ENCODE peak calls at places on chromosomes 2 and 18, in ten cellular contexts. F, G, L, B, U, J, R, X, N and M are unnamed samples.

GRCh38 chr2:223513771-223514455 is 88.2 kb downstream of the SCG2 start:
- DNase-seq in F (no peak), G (no peak), L (no peak), B (no peak), U (no peak), J (no peak), R (no peak), X (no peak), N (no peak), M (no peak)

GRCh38 chr2:68412127-68412819 is 47.2 kb downstream of the PLEK start:
- DNase-seq in F (no peak), G (no peak), L (no peak), B (no peak), U (no peak), J (no peak), R (no peak), X (no peak), N (no peak), M (no peak)

GRCh38 chr2:165601065-165601830 is 131.8 kb downstream of the CSRNP3 start:
- DNase-seq in F (no peak), G (no peak), L (no peak), B (no peak), U (no peak), J (no peak), R (no peak), X (no peak), N (no peak), M (no peak)

GRCh38 chr2:20577495-20578235 is 73.2 kb downstream of the HS1BP3 start:
- DNase-seq in F (no peak), G (no peak), L (no peak), B (peak; percentile 34), U (no peak), J (peak; percentile 48), R (peak; percentile 81), X (no peak), N (no peak), M (no peak)

GRCh38 chr2:201969938-201970785 is 63.5 kb upstream of the FZD7 start:
- DNase-seq in F (no peak), G (no peak), L (no peak), B (no peak), U (no peak), J (no peak), R (no peak), X (no peak), N (peak; percentile 40), M (no peak)

GRCh38 chr2:96895709-96896651 is 26.1 kb upstream of the SEMA4C start:
- DNase-seq in F (no peak), G (peak; percentile 51), L (no peak), B (no peak), U (no peak), J (no peak), R (no peak), X (no peak), N (no peak), M (peak; percentile 93)

GRCh38 chr2:152402780-152403388 is 67.9 kb downstream of the FMNL2 start:
- DNase-seq in F (no peak), G (no peak), L (no peak), B (no peak), U (no peak), J (no peak), R (no peak), X (no peak), N (no peak), M (no peak)

GRCh38 chr2:120793682-120794403 is 58.2 kb downstream of the GLI2 start:
- DNase-seq in F (no peak), G (no peak), L (no peak), B (peak; percentile 35), U (no peak), J (no peak), R (no peak), X (no peak), N (no peak), M (no peak)

GRCh38 chr2:39275016-39275415 is 31.2 kb upstream of the CDKL4 start:
- DNase-seq in F (no peak), G (no peak), L (no peak), B (no peak), U (no peak), J (no peak), R (no peak), X (no peak), N (no peak), M (no peak)

GRCh38 chr2:36568533-36569246 is 29.3 kb downstream of the FEZ2 start:
- DNase-seq in F (peak; percentile 43), G (no peak), L (no peak), B (no peak), U (no peak), J (no peak), R (no peak), X (no peak), N (no peak), M (no peak)

GRCh38 chr2:127324635-127325034 is 30.7 kb upstream of the ERCC3 start:
- DNase-seq in F (peak; percentile 25), G (peak; percentile 31), L (no peak), B (no peak), U (no peak), J (no peak), R (no peak), X (no peak), N (no peak), M (peak; percentile 21)

GRCh38 chr18:28816155-28816554 is 639.2 kb upstream of the CDH2 start:
- DNase-seq in F (no peak), G (no peak), L (no peak), B (no peak), U (no peak), J (no peak), R (no peak), X (no peak), N (no peak), M (no peak)

GRCh38 chr2:101473581-101473910 is 1.4 kb downstream of the RFX8 start:
- DNase-seq in F (no peak), G (no peak), L (no peak), B (no peak), U (no peak), J (no peak), R (no peak), X (no peak), N (no peak), M (no peak)

GRCh38 chr2:10389191-10389590 is 58.9 kb downstream of the ODC1 start:
- DNase-seq in F (no peak), G (no peak), L (no peak), B (no peak), U (no peak), J (no peak), R (no peak), X (no peak), N (no peak), M (no peak)

GRCh38 chr2:38301340-38301968 is 75.6 kb downstream of the ATL2 start:
- DNase-seq in F (no peak), G (no peak), L (peak; percentile 39), B (peak; percentile 51), U (no peak), J (no peak), R (no peak), X (no peak), N (no peak), M (no peak)

DNA sequence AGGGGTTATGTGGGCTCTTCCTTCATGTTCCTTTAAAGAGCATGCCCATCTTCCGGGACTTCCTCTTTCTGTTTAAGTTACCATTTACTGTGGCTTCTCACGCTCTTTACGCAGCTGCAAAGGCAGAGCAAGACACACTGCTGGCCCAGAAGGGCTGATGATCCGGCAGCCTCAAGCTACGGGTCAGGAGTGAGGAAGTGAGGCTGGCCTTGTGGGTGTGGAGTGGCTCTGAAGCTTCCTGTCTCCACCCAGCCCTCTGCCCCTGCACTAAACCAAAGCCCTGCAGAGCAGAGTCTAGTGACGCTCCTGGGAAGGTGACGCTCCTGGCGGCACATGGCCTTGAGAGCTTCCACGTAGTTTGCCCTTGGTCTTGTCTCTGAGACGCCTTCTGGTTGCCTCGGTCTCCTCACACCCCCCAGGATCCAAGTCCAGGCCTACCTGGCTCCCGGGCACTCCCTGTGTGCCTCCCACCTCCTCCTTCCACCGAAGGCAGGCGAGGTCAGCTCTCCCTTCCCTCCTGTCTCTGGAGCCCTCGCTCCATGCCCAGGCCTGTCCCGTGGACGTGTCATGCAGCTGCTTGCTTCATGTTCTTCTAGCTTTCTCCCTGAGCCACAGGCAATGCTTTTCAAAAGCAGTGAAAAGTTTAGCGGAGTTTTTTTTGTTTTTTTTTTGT is 50.3 kb downstream of the ARL4C start:
- DNase-seq in F (no peak), G (no peak), L (peak; percentile 60), B (peak; percentile 84), U (peak; percentile 74), J (peak; percentile 61), R (no peak), X (peak; percentile 71), N (peak; percentile 83), M (peak; percentile 80)
- TF ChIP-seq POLR2A in F (no peak), G (no peak), L (no peak), B (no peak), U (peak; percentile 41), J (peak; percentile 25), R (no peak), X (peak; percentile 39), N (no peak), M (no peak)

DNA sequence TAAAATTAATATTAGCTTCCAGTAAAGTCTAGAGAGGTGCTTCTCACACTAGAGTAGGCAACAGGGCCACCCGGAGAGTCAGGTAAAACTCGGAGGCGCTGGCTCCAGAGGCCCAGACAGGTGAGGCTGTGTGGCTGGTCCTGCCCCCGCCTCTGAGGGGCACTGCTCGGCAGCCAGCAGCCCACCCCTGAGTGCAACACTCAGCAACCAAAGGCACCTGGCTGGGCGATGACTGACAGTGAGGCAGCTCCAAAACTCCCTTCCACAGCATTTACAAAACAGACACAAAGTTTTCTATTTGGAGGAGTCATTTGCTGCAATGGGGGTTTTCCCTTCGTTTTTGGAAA is 138.8 kb upstream of the ID2 start:
- DNase-seq in F (no peak), G (no peak), L (no peak), B (no peak), U (no peak), J (no peak), R (no peak), X (no peak), N (no peak), M (no peak)
- H3K27ac ChIP-seq in F (no peak overlapping the region), G (no peak overlapping the region), L (peak overlapping the region; percentile 82), B (peak overlapping the region; percentile 59), U (peak overlapping the region; percentile 63), J (peak overlapping the region; percentile 54), R (peak overlapping the region; percentile 55), X (peak overlapping the region; percentile 79), N (no peak overlapping the region), M (peak overlapping the region; percentile 71)

DNA sequence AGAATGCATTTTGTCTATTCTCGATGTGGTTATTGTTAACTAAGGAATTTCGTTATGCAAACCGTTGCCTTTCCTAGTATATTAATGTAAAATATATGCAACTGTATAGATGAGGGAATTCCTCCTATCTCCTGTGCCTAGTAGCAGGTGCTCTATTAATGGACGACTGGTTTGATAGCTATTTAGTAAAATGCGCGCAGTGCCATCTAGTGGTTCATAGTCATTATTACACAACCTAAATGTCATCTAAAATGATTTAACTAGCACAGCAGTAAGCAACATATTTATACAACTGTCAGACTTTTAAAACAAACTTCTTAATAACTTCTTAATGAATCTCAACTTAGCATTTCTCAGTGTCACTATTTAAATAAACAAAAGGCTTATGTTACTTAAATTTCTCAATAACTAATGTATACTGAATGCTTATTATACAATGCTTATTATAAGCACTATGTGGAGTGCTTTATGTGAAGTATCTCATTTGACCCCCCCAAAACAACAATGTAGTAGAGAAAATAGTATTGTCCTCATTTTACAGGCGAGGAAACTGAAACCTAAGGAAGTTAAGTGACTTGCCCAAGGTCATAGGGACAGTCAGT is 77.9 kb downstream of the DTNA start:
- DNase-seq in F (peak; percentile 25), G (peak; percentile 60), L (peak; percentile 41), B (no peak), U (no peak), J (no peak), R (no peak), X (peak; percentile 23), N (no peak), M (peak; percentile 49)
- TF ChIP-seq CTCF in F (peak; percentile 73), G (peak; percentile 53), L (peak; percentile 74), B (peak; percentile 85), U (peak; percentile 72), J (peak; percentile 69), R (peak; percentile 23), X (peak; percentile 79), N (peak; percentile 36), M (peak; percentile 84)

GRCh38 chr18:12282436-12283039 is 25.5 kb upstream of the TUBB6 start:
- DNase-seq in F (no peak), G (no peak), L (no peak), B (no peak), U (no peak), J (no peak), R (no peak), X (no peak), N (no peak), M (no peak)
- TF ChIP-seq POLR2A in F (no peak), G (no peak), L (no peak), B (no peak), U (no peak), J (no peak), R (no peak), X (no peak), N (no peak), M (no peak)